ENCODE peak calls at places on chromosomes 11 and 22, in seven cellular contexts. One of them, this sample, is unnamed.

GRCh38 chr22:27919943-27920755 is 1.1 kb upstream of the PITPNB start:
- DNase-seq in neuronal stem cell: peak; percentile 54
- DNase-seq in H1: no peak
- DNase-seq in IMR-90: peak; percentile 72
- DNase-seq in mesenchymal stem cell: peak; percentile 85
- DNase-seq in mesendoderm: peak; percentile 91
- DNase-seq in trophoblast cell: peak; percentile 58
- DNase-seq in this sample: peak; percentile 60

GRCh38 chr11:99952816-99953215 is 734.3 kb upstream of the ARHGAP42 start:
- DNase-seq in neuronal stem cell: no peak
- DNase-seq in IMR-90: no peak
- DNase-seq in mesendoderm: no peak
- DNase-seq in H1: no peak
- DNase-seq in mesenchymal stem cell: peak; percentile 17
- DNase-seq in trophoblast cell: peak; percentile 1
- DNase-seq in this sample: no peak

GRCh38 chr11:37504925-37505324 is 906.9 kb upstream of the RAG2 start:
- DNase-seq in mesendoderm: peak; percentile 56
- DNase-seq in IMR-90: peak; percentile 95
- DNase-seq in neuronal stem cell: no peak
- DNase-seq in mesenchymal stem cell: peak; percentile 73
- DNase-seq in trophoblast cell: peak; percentile 51
- DNase-seq in H1: no peak
- DNase-seq in this sample: no peak

GRCh38 chr11:64851831-64852337 is 7.4 kb upstream of the CDC42BPG start:
- DNase-seq in mesenchymal stem cell: no peak
- DNase-seq in trophoblast cell: no peak
- DNase-seq in H1: no peak
- DNase-seq in IMR-90: no peak
- DNase-seq in neuronal stem cell: no peak
- DNase-seq in mesendoderm: no peak
- DNase-seq in this sample: no peak

GRCh38 chr11:113124578-113124977 is 163.4 kb downstream of the NCAM1 start:
- DNase-seq in neuronal stem cell: no peak
- DNase-seq in IMR-90: no peak
- DNase-seq in trophoblast cell: no peak
- DNase-seq in H1: no peak
- DNase-seq in mesendoderm: no peak
- DNase-seq in mesenchymal stem cell: no peak
- DNase-seq in this sample: no peak

GRCh38 chr11:59556115-59556882 is 45.0 kb downstream of the OR4D9 start:
- DNase-seq in IMR-90: peak; percentile 93
- DNase-seq in trophoblast cell: peak; percentile 73
- DNase-seq in H1: peak; percentile 68
- DNase-seq in neuronal stem cell: peak; percentile 74
- DNase-seq in mesendoderm: peak; percentile 94
- DNase-seq in mesenchymal stem cell: peak; percentile 89
- DNase-seq in this sample: peak; percentile 78

GRCh38 chr11:73734996-73735395 is 25.9 kb downstream of the RAB6A start:
- DNase-seq in H1: no peak
- DNase-seq in neuronal stem cell: no peak
- DNase-seq in IMR-90: peak; percentile 34
- DNase-seq in mesendoderm: no peak
- DNase-seq in trophoblast cell: no peak
- DNase-seq in mesenchymal stem cell: peak; percentile 43
- DNase-seq in this sample: no peak

GRCh38 chr11:46333129-46333947 is 13.9 kb upstream of the DGKZ start:
- DNase-seq in mesendoderm: no peak
- DNase-seq in trophoblast cell: peak; percentile 51
- DNase-seq in mesenchymal stem cell: no peak
- DNase-seq in neuronal stem cell: no peak
- DNase-seq in IMR-90: no peak
- DNase-seq in H1: no peak
- DNase-seq in this sample: peak; percentile 64

GRCh38 chr22:50040717-50041116 is 17.4 kb downstream of the TTLL8 start:
- DNase-seq in H1: no peak
- DNase-seq in neuronal stem cell: no peak
- DNase-seq in mesenchymal stem cell: no peak
- DNase-seq in trophoblast cell: no peak
- DNase-seq in IMR-90: no peak
- DNase-seq in mesendoderm: no peak
- DNase-seq in this sample: no peak

GRCh38 chr11:134382257-134382656 is 29.8 kb downstream of the B3GAT1 start:
- DNase-seq in mesendoderm: no peak
- DNase-seq in mesenchymal stem cell: no peak
- DNase-seq in IMR-90: no peak
- DNase-seq in neuronal stem cell: no peak
- DNase-seq in trophoblast cell: no peak
- DNase-seq in H1: no peak
- DNase-seq in this sample: no peak

GRCh38 chr11:134380785-134381184 is 31.3 kb downstream of the B3GAT1 start:
- DNase-seq in trophoblast cell: no peak
- DNase-seq in H1: no peak
- DNase-seq in mesendoderm: no peak
- DNase-seq in IMR-90: no peak
- DNase-seq in mesenchymal stem cell: no peak
- DNase-seq in neuronal stem cell: no peak
- DNase-seq in this sample: no peak

GRCh38 chr11:134384406-134384805 is 27.6 kb downstream of the B3GAT1 start:
- DNase-seq in mesenchymal stem cell: no peak
- DNase-seq in mesendoderm: no peak
- DNase-seq in trophoblast cell: no peak
- DNase-seq in H1: no peak
- DNase-seq in IMR-90: no peak
- DNase-seq in neuronal stem cell: no peak
- DNase-seq in this sample: no peak

GRCh38 chr11:134383576-134384221 is 28.3 kb downstream of the B3GAT1 start:
- DNase-seq in trophoblast cell: no peak
- DNase-seq in IMR-90: no peak
- DNase-seq in mesendoderm: no peak
- DNase-seq in mesenchymal stem cell: no peak
- DNase-seq in neuronal stem cell: no peak
- DNase-seq in H1: no peak
- DNase-seq in this sample: no peak

GRCh38 chr11:134382830-134383229 is 29.2 kb downstream of the B3GAT1 start:
- DNase-seq in H1: no peak
- DNase-seq in mesendoderm: no peak
- DNase-seq in neuronal stem cell: no peak
- DNase-seq in mesenchymal stem cell: no peak
- DNase-seq in IMR-90: no peak
- DNase-seq in trophoblast cell: no peak
- DNase-seq in this sample: no peak
- H3K4ac ChIP-seq in H1: no peak overlapping the region
- H3K4ac ChIP-seq in mesendoderm: no peak overlapping the region
- H3K4ac ChIP-seq in neuronal stem cell: no peak overlapping the region
- H3K4ac ChIP-seq in mesenchymal stem cell: no peak overlapping the region
- H3K4ac ChIP-seq in IMR-90: no peak overlapping the region
- H3K4ac ChIP-seq in trophoblast cell: no peak overlapping the region
- H3K4ac ChIP-seq in this sample: no peak overlapping the region

GRCh38 chr11:9028591-9028990 is 24.8 kb upstream of the NRIP3 start:
- DNase-seq in trophoblast cell: no peak
- DNase-seq in H1: no peak
- DNase-seq in neuronal stem cell: no peak
- DNase-seq in IMR-90: no peak
- DNase-seq in mesenchymal stem cell: no peak
- DNase-seq in mesendoderm: no peak
- DNase-seq in this sample: no peak

GRCh38 chr11:9025101-9025850 is 21.5 kb upstream of the NRIP3 start:
- DNase-seq in mesenchymal stem cell: no peak
- DNase-seq in trophoblast cell: no peak
- DNase-seq in H1: no peak
- DNase-seq in mesendoderm: no peak
- DNase-seq in IMR-90: no peak
- DNase-seq in neuronal stem cell: no peak
- DNase-seq in this sample: no peak

GRCh38 chr11:9030601-9031000 is 26.8 kb upstream of the NRIP3 start:
- DNase-seq in trophoblast cell: no peak
- DNase-seq in mesendoderm: no peak
- DNase-seq in mesenchymal stem cell: no peak
- DNase-seq in H1: no peak
- DNase-seq in IMR-90: no peak
- DNase-seq in neuronal stem cell: no peak
- DNase-seq in this sample: no peak

DNA sequence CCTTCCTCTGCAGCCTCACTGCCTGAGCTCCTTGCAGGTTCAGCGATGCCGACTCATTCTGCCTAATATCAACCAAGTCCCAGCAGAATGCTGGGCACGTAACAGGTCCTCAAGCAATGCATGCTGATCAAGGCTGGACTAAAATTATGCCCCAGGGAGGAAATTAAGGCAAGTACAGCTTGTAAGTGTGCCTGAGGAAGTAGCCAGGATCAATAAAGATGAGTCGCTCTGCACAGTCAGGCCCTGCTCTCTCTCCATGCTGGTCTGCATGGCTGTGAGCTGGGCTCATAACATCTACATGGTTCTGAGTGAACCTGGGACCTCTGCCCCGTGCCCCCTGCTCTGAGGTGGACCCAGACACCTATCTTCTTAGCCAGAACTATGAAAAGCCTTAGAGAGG is 25.7 kb upstream of the NRIP3 start:
- DNase-seq in mesenchymal stem cell: no peak
- DNase-seq in H1: no peak
- DNase-seq in trophoblast cell: no peak
- DNase-seq in mesendoderm: no peak
- DNase-seq in neuronal stem cell: no peak
- DNase-seq in IMR-90: peak; percentile 3
- DNase-seq in this sample: no peak
- H2BK5ac ChIP-seq in mesenchymal stem cell: no peak overlapping the region
- H2BK5ac ChIP-seq in H1: no peak overlapping the region
- H2BK5ac ChIP-seq in trophoblast cell: no peak overlapping the region
- H2BK5ac ChIP-seq in mesendoderm: no peak overlapping the region
- H2BK5ac ChIP-seq in neuronal stem cell: no peak overlapping the region
- H2BK5ac ChIP-seq in IMR-90: no peak overlapping the region
- H2BK5ac ChIP-seq in this sample: no peak overlapping the region

GRCh38 chr11:18322818-18323570 is 627 bp downstream of the GTF2H1 start:
- DNase-seq in neuronal stem cell: no peak
- DNase-seq in mesenchymal stem cell: no peak
- DNase-seq in IMR-90: no peak
- DNase-seq in mesendoderm: peak; percentile 30
- DNase-seq in H1: no peak
- DNase-seq in trophoblast cell: no peak
- DNase-seq in this sample: no peak

GRCh38 chr11:18321991-18322711 is at the start of the genes GTF2H1 and HPS5:
- DNase-seq in trophoblast cell: peak; percentile 99
- DNase-seq in IMR-90: peak; percentile 99
- DNase-seq in H1: peak; percentile 91
- DNase-seq in mesenchymal stem cell: peak; percentile 99
- DNase-seq in neuronal stem cell: peak; percentile 94
- DNase-seq in mesendoderm: peak; percentile 100
- DNase-seq in this sample: peak; percentile 96

GRCh38 chr11:18315893-18316292 is 6.0 kb downstream of the HPS5 start:
- DNase-seq in neuronal stem cell: no peak
- DNase-seq in mesenchymal stem cell: no peak
- DNase-seq in H1: no peak
- DNase-seq in mesendoderm: no peak
- DNase-seq in trophoblast cell: no peak
- DNase-seq in IMR-90: no peak
- DNase-seq in this sample: no peak

GRCh38 chr11:18321622-18321990 is 334 bp downstream of the HPS5 start:
- DNase-seq in trophoblast cell: peak; percentile 21
- DNase-seq in mesendoderm: no peak
- DNase-seq in H1: no peak
- DNase-seq in IMR-90: no peak
- DNase-seq in mesenchymal stem cell: no peak
- DNase-seq in neuronal stem cell: no peak
- DNase-seq in this sample: no peak

DNA sequence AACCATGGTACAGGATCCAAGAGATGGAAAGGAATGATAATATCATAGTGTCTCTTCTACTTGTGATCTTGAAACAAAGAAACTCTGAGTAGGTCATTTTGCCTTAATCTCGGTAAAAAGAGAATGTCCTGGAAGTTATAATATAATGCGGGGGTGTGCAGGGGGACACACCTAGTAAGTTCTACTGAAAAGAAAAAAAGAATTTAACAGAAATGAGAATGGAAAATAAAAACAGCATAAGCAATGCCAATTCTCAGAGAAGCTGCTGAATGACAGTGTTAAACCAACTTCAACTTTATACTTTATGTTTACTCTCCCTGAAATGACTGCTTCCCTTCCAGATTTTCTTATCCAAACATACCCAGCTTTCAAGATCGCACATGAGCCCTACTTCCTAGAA is 2.0 kb downstream of the HPS5 start:
- DNase-seq in neuronal stem cell: no peak
- DNase-seq in IMR-90: no peak
- DNase-seq in H1: no peak
- DNase-seq in trophoblast cell: no peak
- DNase-seq in mesendoderm: no peak
- DNase-seq in mesenchymal stem cell: no peak
- DNase-seq in this sample: no peak
- H2AK5ac ChIP-seq in neuronal stem cell: no peak overlapping the region
- H2AK5ac ChIP-seq in IMR-90: no peak overlapping the region
- H2AK5ac ChIP-seq in H1: no peak overlapping the region
- H2AK5ac ChIP-seq in trophoblast cell: no peak overlapping the region
- H2AK5ac ChIP-seq in mesendoderm: no peak overlapping the region
- H2AK5ac ChIP-seq in mesenchymal stem cell: no peak overlapping the region
- H2AK5ac ChIP-seq in this sample: no peak overlapping the region

GRCh38 chr11:104246590-104246989 is 82.6 kb upstream of the PDGFD start:
- DNase-seq in neuronal stem cell: no peak
- DNase-seq in trophoblast cell: no peak
- DNase-seq in mesendoderm: no peak
- DNase-seq in mesenchymal stem cell: no peak
- DNase-seq in H1: no peak
- DNase-seq in IMR-90: no peak
- DNase-seq in this sample: no peak
- H3K4ac ChIP-seq in neuronal stem cell: no peak overlapping the region
- H3K4ac ChIP-seq in trophoblast cell: no peak overlapping the region
- H3K4ac ChIP-seq in mesendoderm: no peak overlapping the region
- H3K4ac ChIP-seq in mesenchymal stem cell: no peak overlapping the region
- H3K4ac ChIP-seq in H1: no peak overlapping the region
- H3K4ac ChIP-seq in IMR-90: no peak overlapping the region
- H3K4ac ChIP-seq in this sample: no peak overlapping the region